ENCODE peak calls at places on chromosome 2, in seven cellular contexts. Q, A, P, T, F, E and M are unnamed samples.

GRCh38 chr2:206983156-206983875 is 44.0 kb downstream of the CPO start:
- DNase-seq in Q (no peak), A (no peak), P (no peak), T (no peak), F (no peak), E (peak), M (peak)

GRCh38 chr2:219662566-219662965 is 35.1 kb downstream of the SLC4A3 start:
- DNase-seq in Q (no peak), A (peak), P (no peak), T (no peak), F (no peak), E (no peak), M (no peak)

GRCh38 chr2:183079335-183079775 is 808 bp downstream of the DUSP19 start:
- DNase-seq in Q (no peak), A (no peak), P (no peak), T (peak), F (no peak), E (peak), M (no peak)

GRCh38 chr2:25592766-25593292 is 80.5 kb downstream of the DTNB start:
- DNase-seq in Q (no peak), A (no peak), P (no peak), T (no peak), F (no peak), E (no peak), M (no peak)

GRCh38 chr2:45237850-45238542 is 228.7 kb upstream of the SIX2 start:
- DNase-seq in Q (no peak), A (peak), P (no peak), T (no peak), F (no peak), E (peak), M (no peak)

GRCh38 chr2:228646061-228646460 is 464.6 kb upstream of the SPHKAP start:
- DNase-seq in Q (no peak), A (no peak), P (no peak), T (peak), F (no peak), E (peak), M (no peak)

GRCh38 chr2:208097801-208098200 is 26.5 kb downstream of the CRYGD start:
- DNase-seq in Q (no peak), A (no peak), P (no peak), T (no peak), F (no peak), E (peak), M (no peak)

GRCh38 chr2:64283641-64284371 is 139.6 kb upstream of the PELI1 start:
- DNase-seq in Q (no peak), A (no peak), P (no peak), T (no peak), F (no peak), E (peak), M (no peak)